ENCODE peak calls at places on chromosomes 1 and 21, in nine cellular contexts. N is GF-D8; L is kidney tubule cell; B is upper lobe of left lung; Y is activated T-helper 1 cell treated with anti-CD3 and anti-CD28 coated beads, Interleukin-2, amount 50 U/mL, for 16 hours; X is head of caudate nucleus; I is T follicular helper cell; T is astrocyte of the spinal cord; F is HEK293T. Z is an unnamed sample.

GRCh38 chr1:28893403-28894102 is 20.8 kb upstream of the EPB41 start:
- DNase-seq in F (peak), Y (no peak), B (no peak), L (peak), T (no peak), N (no peak), X (no peak), I (no peak), Z (peak)

GRCh38 chr1:101733340-101733739 is 263.4 kb downstream of the OLFM3 start:
- DNase-seq in N (no peak), Y (no peak), F (no peak), T (no peak), X (no peak), B (no peak), L (no peak), I (no peak), Z (no peak)

GRCh38 chr1:243390315-243390875 is 134.6 kb downstream of the SDCCAG8 start:
- DNase-seq in T (no peak), Y (no peak), I (no peak), F (no peak), B (no peak), X (no peak), L (no peak), N (no peak), Z (no peak)

GRCh38 chr1:97070366-97070765 is 348.8 kb downstream of the PTBP2 start:
- DNase-seq in B (no peak), T (no peak), Y (no peak), N (no peak), X (no peak), L (no peak), F (no peak), I (no peak), Z (no peak)

GRCh38 chr1:22111620-22112019 is 31.3 kb downstream of the WNT4 start:
- DNase-seq in N (no peak), X (no peak), Y (no peak), F (no peak), I (no peak), B (no peak), T (peak), L (peak), Z (no peak)

GRCh38 chr1:99956755-99957154 is 13.0 kb upstream of the SLC35A3 start:
- DNase-seq in N (no peak), I (no peak), B (no peak), X (no peak), L (no peak), Y (no peak), F (no peak), T (no peak), Z (no peak)

GRCh38 chr1:28815533-28815932 is 3.6 kb downstream of the OPRD1 start:
- DNase-seq in T (no peak), X (no peak), N (no peak), Y (no peak), I (no peak), L (no peak), B (no peak), F (no peak), Z (no peak)

GRCh38 chr1:38558476-38559179 is 300.9 kb downstream of the RRAGC start:
- DNase-seq in Y (no peak), F (no peak), T (no peak), B (peak), N (no peak), X (no peak), L (no peak), I (no peak), Z (peak)

GRCh38 chr21:15367061-15367626 is 302.3 kb upstream of the NRIP1 start:
- DNase-seq in N (no peak), L (no peak), B (no peak), T (peak), I (no peak), X (no peak), Y (no peak), F (no peak), Z (no peak)

GRCh38 chr1:29264773-29265389 is 28.6 kb downstream of the PTPRU start:
- DNase-seq in I (no peak), N (no peak), F (no peak), T (peak), Y (no peak), B (no peak), X (no peak), L (no peak), Z (no peak)

GRCh38 chr1:13478687-13479086 is 35.1 kb downstream of the LRRC38 start:
- DNase-seq in N (no peak), T (no peak), X (no peak), Y (no peak), I (no peak), B (no peak), F (no peak), L (no peak), Z (no peak)

GRCh38 chr21:36698160-36699025 is 522 bp upstream of the SIM2 start:
- DNase-seq in T (no peak), Y (no peak), I (no peak), X (no peak), L (peak), F (no peak), B (no peak), N (no peak), Z (no peak)

GRCh38 chr1:234601217-234602017 is 8.6 kb downstream of the IRF2BP2 start:
- DNase-seq in Y (no peak), T (peak), F (no peak), X (no peak), I (peak), B (peak), L (peak), N (peak), Z (peak)

GRCh38 chr1:200903793-200904192 is 9.1 kb downstream of the INAVA start:
- DNase-seq in I (no peak), L (no peak), T (no peak), F (no peak), X (no peak), Y (no peak), B (no peak), N (no peak), Z (no peak)

GRCh38 chr1:41383094-41383852 is 22.0 kb downstream of the FOXO6 start:
- DNase-seq in L (peak), T (peak), X (no peak), F (no peak), Y (no peak), N (no peak), I (no peak), B (no peak), Z (no peak)

GRCh38 chr1:183842817-183843187 is 37.9 kb downstream of the RGL1 start:
- DNase-seq in X (no peak), Y (no peak), I (no peak), N (no peak), L (no peak), B (no peak), T (no peak), F (no peak), Z (no peak)

GRCh38 chr1:36446780-36447179 is 3.5 kb downstream of the OSCP1 start:
- DNase-seq in N (peak), Y (no peak), L (no peak), T (no peak), I (no peak), X (no peak), B (no peak), F (no peak), Z (no peak)

GRCh38 chr1:214588963-214589597 is 13.9 kb upstream of the CENPF start:
- DNase-seq in X (no peak), I (no peak), N (no peak), B (no peak), L (no peak), Y (no peak), F (no peak), T (peak), Z (no peak)

GRCh38 chr1:209537336-209538114 is 46.0 kb upstream of the CAMK1G start:
- DNase-seq in B (no peak), L (peak), F (no peak), Y (no peak), N (no peak), X (no peak), T (no peak), I (no peak), Z (no peak)

GRCh38 chr1:98044071-98044697 is 123.3 kb upstream of the DPYD start:
- DNase-seq in X (peak), T (no peak), Y (no peak), N (no peak), F (no peak), B (no peak), I (no peak), L (no peak), Z (no peak)

GRCh38 chr21:34599534-34600101 is 15.3 kb downstream of the RCAN1 start:
- DNase-seq in L (no peak), I (no peak), N (no peak), T (no peak), B (no peak), X (no peak), Y (no peak), F (no peak), Z (no peak)

GRCh38 chr1:222464841-222465210 is 83.1 kb downstream of the HHIPL2 start:
- DNase-seq in N (peak), X (peak), T (no peak), Y (peak), F (peak), I (peak), L (peak), B (peak), Z (peak)

GRCh38 chr21:43289442-43289841 is 120.6 kb downstream of the CRYAA start:
- DNase-seq in Y (no peak), L (no peak), T (no peak), X (no peak), N (no peak), I (no peak), B (no peak), F (no peak), Z (no peak)

GRCh38 chr1:21552715-21553114 is 43.5 kb downstream of the ALPL start:
- DNase-seq in B (no peak), L (peak), N (peak), F (no peak), X (no peak), I (no peak), Y (no peak), T (peak), Z (no peak)

GRCh38 chr21:31520506-31521163 is 138.9 kb upstream of the SOD1 start:
- DNase-seq in Y (no peak), X (no peak), T (peak), N (no peak), F (no peak), L (no peak), I (no peak), B (no peak), Z (no peak)

GRCh38 chr1:7220007-7220406 is 434.8 kb downstream of the CAMTA1 start:
- DNase-seq in X (no peak), Y (no peak), L (no peak), N (no peak), T (peak), F (no peak), I (no peak), B (no peak), Z (no peak)

GRCh38 chr21:15631342-15631741 is 98.4 kb upstream of the USP25 start:
- DNase-seq in N (no peak), X (no peak), B (no peak), F (no peak), Y (no peak), I (no peak), L (peak), T (peak), Z (no peak)

Z was measured in germinal center.